ENCODE peak calls at places on chromosomes 3 and 15, in six cellular contexts. V, K, Y, S, O and A are unnamed samples.

GRCh38 chr3:61663728-61664492 is 102.5 kb downstream of the PTPRG start:
- DNase-seq in V (no peak), K (no peak), Y (no peak), S (peak), O (peak), A (peak)

GRCh38 chr3:121231872-121232271 is 313.9 kb downstream of the POLQ start:
- DNase-seq in V (no peak), K (no peak), Y (no peak), S (no peak), O (no peak), A (no peak)

GRCh38 chr15:48375767-48376166 is 44.5 kb downstream of the DUT start:
- DNase-seq in V (no peak), K (no peak), Y (no peak), S (no peak), O (no peak), A (no peak)

GRCh38 chr15:100093211-100094126 is 248.3 kb downstream of the ADAMTS17 start:
- DNase-seq in V (no peak), K (no peak), Y (no peak), S (no peak), O (no peak), A (peak)

GRCh38 chr15:40906947-40907802 is 12.9 kb downstream of the VPS18 start:
- DNase-seq in V (peak), K (peak), Y (peak), S (no peak), O (peak), A (no peak)

GRCh38 chr3:87350367-87351199 is 74.2 kb upstream of the POU1F1 start:
- DNase-seq in V (no peak), K (peak), Y (peak), S (peak), O (peak), A (peak)

GRCh38 chr15:90087454-90088154 is 14.7 kb downstream of the IDH2 start:
- DNase-seq in V (no peak), K (no peak), Y (no peak), S (no peak), O (peak), A (peak)

GRCh38 chr3:177995006-177995732 is 541.1 kb upstream of the KCNMB2 start:
- DNase-seq in V (no peak), K (no peak), Y (no peak), S (no peak), O (no peak), A (peak)

GRCh38 chr15:78247895-78248294 is 13.5 kb upstream of the ACSBG1 start:
- DNase-seq in V (no peak), K (no peak), Y (no peak), S (no peak), O (no peak), A (no peak)

GRCh38 chr3:145191543-145191942 is 969.4 kb downstream of the PLOD2 start:
- DNase-seq in V (no peak), K (no peak), Y (no peak), S (no peak), O (no peak), A (peak)

GRCh38 chr3:197393711-197394110 is 95.3 kb upstream of the DLG1 start:
- DNase-seq in V (no peak), K (no peak), Y (no peak), S (no peak), O (no peak), A (no peak)

GRCh38 chr3:67290424-67290823 is 292.3 kb downstream of the KBTBD8 start:
- DNase-seq in V (no peak), K (no peak), Y (no peak), S (no peak), O (no peak), A (no peak)

GRCh38 chr3:13684350-13684749 is 135.4 kb downstream of the FBLN2 start:
- DNase-seq in V (no peak), K (no peak), Y (no peak), S (no peak), O (no peak), A (no peak)

GRCh38 chr3:25381083-25381482 is 47.0 kb upstream of the RARB start:
- DNase-seq in V (no peak), K (no peak), Y (no peak), S (no peak), O (no peak), A (no peak)

GRCh38 chr3:101532783-101533602 is 20.0 kb upstream of the SENP7 start:
- DNase-seq in V (no peak), K (no peak), Y (no peak), S (no peak), O (no peak), A (no peak)

GRCh38 chr15:84821501-84822021 is 4.4 kb downstream of the ALPK3 start:
- DNase-seq in V (no peak), K (no peak), Y (no peak), S (no peak), O (no peak), A (peak)

GRCh38 chr3:128500556-128500955 is 7.6 kb upstream of the GATA2 start:
- DNase-seq in V (no peak), K (no peak), Y (no peak), S (no peak), O (no peak), A (no peak)

GRCh38 chr15:62719316-62719715 is 323.2 kb upstream of the TPM1 start:
- DNase-seq in V (no peak), K (no peak), Y (no peak), S (no peak), O (peak), A (no peak)

GRCh38 chr15:50702762-50703334 is 16.3 kb upstream of the TRPM7 start:
- DNase-seq in V (no peak), K (no peak), Y (no peak), S (peak), O (no peak), A (no peak)

GRCh38 chr3:143234521-143234920 is 115.0 kb downstream of the CHST2 start:
- DNase-seq in V (no peak), K (no peak), Y (no peak), S (no peak), O (peak), A (peak)

GRCh38 chr3:64187065-64187959 is 38.0 kb downstream of the PRICKLE2 start:
- DNase-seq in V (no peak), K (peak), Y (no peak), S (peak), O (peak), A (peak)

GRCh38 chr3:46892285-46893145 is 15.0 kb downstream of the PTH1R start:
- DNase-seq in V (no peak), K (peak), Y (no peak), S (no peak), O (peak), A (peak)

GRCh38 chr3:177051419-177051818 is 145.9 kb downstream of the TBL1XR1 start:
- DNase-seq in V (no peak), K (peak), Y (no peak), S (no peak), O (no peak), A (peak)

GRCh38 chr15:73183071-73183470 is 130.8 kb downstream of the NEO1 start:
- DNase-seq in V (no peak), K (no peak), Y (no peak), S (no peak), O (no peak), A (no peak)

GRCh38 chr15:92611995-92612745 is 43.4 kb downstream of the FAM174B start:
- DNase-seq in V (no peak), K (no peak), Y (no peak), S (no peak), O (no peak), A (no peak)

GRCh38 chr15:86139828-86140227 is 60.2 kb downstream of the AGBL1 start:
- DNase-seq in V (peak), K (no peak), Y (no peak), S (no peak), O (no peak), A (no peak)

GRCh38 chr15:66815322-66815721 is 113.3 kb downstream of the SMAD6 start:
- DNase-seq in V (no peak), K (no peak), Y (no peak), S (no peak), O (peak), A (peak)

GRCh38 chr15:67050522-67051087 is 14.8 kb upstream of the SMAD3 start:
- DNase-seq in V (no peak), K (no peak), Y (no peak), S (no peak), O (no peak), A (peak)

GRCh38 chr15:40303576-40303975 is 4.2 kb downstream of the PLCB2 start:
- DNase-seq in V (no peak), K (no peak), Y (no peak), S (no peak), O (no peak), A (no peak)

GRCh38 chr3:97910931-97911351 is 61.3 kb downstream of the RIOX2 start:
- DNase-seq in V (no peak), K (no peak), Y (no peak), S (no peak), O (no peak), A (peak)

GRCh38 chr3:188687389-188687788 is 484.4 kb upstream of the TPRG1 start:
- DNase-seq in V (no peak), K (no peak), Y (no peak), S (no peak), O (peak), A (peak)

GRCh38 chr3:56879453-56880224 is 77.9 kb upstream of the ARHGEF3 start:
- DNase-seq in V (no peak), K (no peak), Y (no peak), S (no peak), O (peak), A (no peak)

GRCh38 chr3:46946416-46946815 is 30.1 kb downstream of the CCDC12 start:
- DNase-seq in V (no peak), K (no peak), Y (no peak), S (no peak), O (no peak), A (no peak)

GRCh38 chr3:163490119-163490518 is 1588.2 kb downstream of the SI start:
- DNase-seq in V (no peak), K (peak), Y (no peak), S (peak), O (peak), A (peak)

GRCh38 chr3:37256447-37256846 is 82.1 kb upstream of the LRRFIP2 start:
- DNase-seq in V (no peak), K (no peak), Y (no peak), S (no peak), O (peak), A (no peak)

GRCh38 chr3:113829576-113830354 is 8.8 kb upstream of the GRAMD1C start:
- DNase-seq in V (no peak), K (no peak), Y (no peak), S (no peak), O (no peak), A (peak)

GRCh38 chr3:23664459-23664858 is 141.3 kb upstream of the UBE2E1 start:
- DNase-seq in V (no peak), K (no peak), Y (no peak), S (no peak), O (peak), A (no peak)

GRCh38 chr15:70266412-70267089 is 168.8 kb upstream of the TLE3 start:
- DNase-seq in V (no peak), K (peak), Y (no peak), S (no peak), O (no peak), A (peak)

GRCh38 chr3:143429628-143430514 is 310.3 kb downstream of the CHST2 start:
- DNase-seq in V (no peak), K (no peak), Y (no peak), S (no peak), O (peak), A (peak)